ENCODE peak calls at places on chromosome 18, in four cellular contexts. Y is H1, F is HepG2, E is GM12878. G is an unnamed sample.

GRCh38 chr18:74194691-74195090 is 46.4 kb downstream of the TIMM21 start:
- DNase-seq in Y (no peak), F (no peak), E (no peak), G (no peak)

GRCh38 chr18:48364146-48364545 is 45.0 kb downstream of the ZBTB7C start:
- DNase-seq in Y (no peak), F (no peak), E (no peak), G (no peak)

GRCh38 chr18:24051256-24051947 is 36.8 kb downstream of the TTC39C start:
- DNase-seq in Y (no peak), F (peak; percentile 90), E (peak; percentile 27), G (no peak)

GRCh38 chr18:39825485-39825884 is 2129.5 kb upstream of the PIK3C3 start:
- DNase-seq in Y (no peak), F (no peak), E (no peak), G (no peak)

GRCh38 chr18:61935362-61935761 is 42.6 kb upstream of the RNF152 start:
- DNase-seq in Y (no peak), F (no peak), E (no peak), G (no peak)

GRCh38 chr18:79910563-79910962 is 40.9 kb downstream of the SLC66A2 start:
- DNase-seq in Y (no peak), F (no peak), E (no peak), G (no peak)

GRCh38 chr18:47036298-47036874 is 965 bp upstream of the ELOA2 start:
- DNase-seq in Y (no peak), F (peak; percentile 28), E (no peak), G (peak; percentile 28)

GRCh38 chr18:48938827-48939367 is 11.9 kb downstream of the SMAD7 start:
- DNase-seq in Y (no peak), F (no peak), E (no peak), G (no peak)

GRCh38 chr18:56748698-56749268 is 97.6 kb downstream of the WDR7 start:
- DNase-seq in Y (no peak), F (peak; percentile 18), E (no peak), G (peak; percentile 38)

GRCh38 chr18:33128581-33128980 is 311.9 kb downstream of the CCDC178 start:
- DNase-seq in Y (no peak), F (no peak), E (no peak), G (no peak)

DNA sequence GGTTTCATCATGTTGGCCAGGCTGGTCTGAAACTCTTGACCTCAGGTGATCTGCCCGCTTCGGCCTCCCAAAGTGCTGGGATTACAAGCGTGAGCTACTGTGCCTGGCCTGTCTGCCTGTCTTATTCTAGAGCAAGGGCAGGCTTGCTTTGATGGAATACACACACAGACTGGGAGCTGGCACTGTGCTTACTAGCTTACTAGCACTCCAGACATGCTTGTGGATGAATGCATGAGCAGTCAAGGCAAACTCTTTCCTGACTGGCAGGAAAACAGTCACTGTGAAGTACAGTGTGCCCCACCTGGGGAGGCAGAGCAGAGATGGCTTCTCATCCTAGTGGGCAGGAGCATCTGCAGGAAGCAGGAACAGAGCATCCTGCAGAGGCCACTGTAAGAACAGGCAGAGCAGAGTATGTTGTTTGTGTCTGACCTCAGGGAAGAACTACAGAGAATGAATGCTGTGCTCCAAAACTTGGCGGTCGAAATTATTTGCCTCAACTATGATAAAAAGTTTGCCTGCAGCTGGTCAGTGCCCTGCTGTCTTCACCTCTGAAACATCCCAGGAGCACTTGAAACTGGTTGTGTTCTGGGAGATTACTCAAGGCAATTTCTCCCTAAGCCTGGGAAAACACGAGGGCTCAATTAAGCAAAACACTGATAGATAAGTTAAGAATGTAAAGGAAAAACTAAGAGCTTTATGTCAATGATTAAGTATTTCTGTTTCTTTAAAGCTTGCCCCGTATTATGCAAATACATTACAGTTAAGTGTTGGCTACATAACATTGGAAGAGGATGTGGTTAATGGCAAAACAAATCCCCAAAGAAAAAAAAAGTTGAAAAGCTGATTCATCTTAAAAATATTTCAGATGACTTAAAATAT is 102.4 kb downstream of the VAPA start:
- DNase-seq in Y (no peak), F (no peak), E (no peak), G (no peak)
- H3K9ac ChIP-seq in Y (no peak overlapping the region), F (no peak overlapping the region), E (no peak overlapping the region), G (no peak overlapping the region)

GRCh38 chr18:59419386-59419785 is 60.3 kb upstream of the LMAN1 start:
- DNase-seq in Y (no peak), F (no peak), E (no peak), G (no peak)

GRCh38 chr18:59414254-59414653 is 55.2 kb upstream of the LMAN1 start:
- DNase-seq in Y (no peak), F (no peak), E (no peak), G (no peak)

GRCh38 chr18:59420244-59420643 is 61.2 kb upstream of the LMAN1 start:
- DNase-seq in Y (no peak), F (no peak), E (no peak), G (no peak)

DNA sequence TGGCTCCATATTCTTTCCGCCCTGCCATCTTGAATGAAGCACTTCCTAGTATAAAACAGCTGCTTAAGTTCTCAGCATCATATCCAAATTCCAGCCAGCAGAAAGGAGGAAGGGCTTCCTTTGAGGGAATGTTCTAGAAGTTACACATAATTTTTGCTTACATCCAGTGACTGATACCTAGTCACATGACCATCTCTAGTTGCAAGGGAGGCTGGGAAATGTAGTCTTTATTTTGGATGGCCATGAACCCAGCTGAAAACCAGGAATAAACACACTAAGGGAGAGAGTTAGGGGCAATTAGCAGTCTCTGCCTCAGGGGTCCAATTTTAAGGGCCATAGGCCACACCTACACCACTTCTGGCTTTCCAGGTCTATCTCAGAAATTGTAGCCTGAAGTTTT is 57.8 kb upstream of the LMAN1 start:
- DNase-seq in Y (no peak), F (no peak), E (no peak), G (no peak)
- TF ChIP-seq HDAC2 in Y (no peak), F (no peak), E (no peak), G (no peak)

GRCh38 chr18:63159590-63159989 is 160.0 kb downstream of the BCL2 start:
- DNase-seq in Y (no peak), F (no peak), E (peak; percentile 67), G (no peak)
- H3K9ac ChIP-seq in Y (no peak overlapping the region), F (no peak overlapping the region), E (peak overlapping the region; percentile 97), G (no peak overlapping the region)

DNA sequence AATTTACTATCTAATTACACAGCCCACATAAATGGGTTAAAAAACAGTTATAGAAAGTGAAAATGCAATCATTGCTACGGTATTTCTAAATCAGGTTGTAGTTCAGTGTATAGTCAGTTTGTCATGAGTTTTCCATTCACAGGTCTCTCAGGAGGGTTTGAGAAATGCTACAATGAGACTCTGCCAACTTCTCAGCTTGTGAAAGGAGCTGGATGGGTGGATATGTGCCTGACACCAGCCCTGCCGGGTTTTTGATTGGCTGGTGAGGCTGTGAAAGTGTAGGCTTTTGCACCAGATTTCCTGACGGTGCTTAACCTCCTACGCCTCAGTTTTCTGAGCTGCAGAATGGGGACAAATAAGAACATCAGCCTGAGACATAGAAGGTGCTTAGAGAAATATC is 102.6 kb upstream of the SMIM21 start:
- DNase-seq in Y (no peak), F (no peak), E (no peak), G (no peak)
- TF ChIP-seq HDAC2 in Y (no peak), F (no peak), E (no peak), G (no peak)

GRCh38 chr18:58570360-58571064 is 58.4 kb downstream of the ALPK2 start:
- DNase-seq in Y (no peak), F (no peak), E (no peak), G (no peak)

GRCh38 chr18:58562999-58563667 is 65.8 kb downstream of the ALPK2 start:
- DNase-seq in Y (no peak), F (no peak), E (peak; percentile 84), G (no peak)

GRCh38 chr18:58569490-58569911 is 59.4 kb downstream of the ALPK2 start:
- DNase-seq in Y (no peak), F (peak; percentile 35), E (no peak), G (no peak)

GRCh38 chr18:58565021-58565420 is 63.9 kb downstream of the ALPK2 start:
- DNase-seq in Y (no peak), F (no peak), E (peak; percentile 74), G (no peak)

GRCh38 chr18:58567453-58568196 is 61.3 kb downstream of the ALPK2 start:
- DNase-seq in Y (no peak), F (peak; percentile 5), E (no peak), G (no peak)
- H3K9ac ChIP-seq in Y (no peak overlapping the region), F (no peak overlapping the region), E (no peak overlapping the region), G (no peak overlapping the region)

DNA sequence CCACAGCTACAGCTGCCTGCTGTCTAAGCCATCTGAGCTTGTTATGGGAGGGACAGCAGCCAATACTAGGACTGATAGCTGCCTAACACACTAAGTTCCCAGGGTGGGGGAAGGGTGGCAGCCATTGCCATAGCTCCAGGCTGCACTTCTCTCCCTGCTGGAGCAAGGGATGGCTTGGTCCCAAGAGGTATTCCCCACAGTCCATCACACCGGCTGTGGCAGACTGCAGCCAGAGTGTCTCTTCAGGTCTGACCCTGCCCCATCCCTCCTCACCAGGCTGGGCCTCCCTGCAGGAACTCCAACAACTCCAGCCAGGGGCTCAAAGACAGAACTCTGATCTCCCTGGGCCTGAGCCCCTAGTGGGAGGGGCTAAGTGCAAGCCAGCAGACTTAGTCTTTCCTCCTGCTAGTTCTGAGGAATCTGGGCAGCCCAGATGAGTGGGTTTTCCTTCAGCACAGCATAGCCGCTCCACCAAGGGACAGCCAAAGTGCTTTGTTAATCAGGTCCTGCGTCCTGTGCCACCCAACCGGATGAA is 632.1 kb downstream of the SOCS6 start:
- DNase-seq in Y (no peak), F (no peak), E (no peak), G (no peak)
- TF ChIP-seq HDAC2 in Y (no peak), F (no peak), E (no peak), G (no peak)

GRCh38 chr18:27717250-27717649 is 459.7 kb downstream of the CDH2 start:
- DNase-seq in Y (no peak), F (no peak), E (no peak), G (no peak)

GRCh38 chr18:27717816-27718215 is 459.1 kb downstream of the CDH2 start:
- DNase-seq in Y (no peak), F (no peak), E (no peak), G (no peak)

GRCh38 chr18:27728659-27729058 is 448.3 kb downstream of the CDH2 start:
- DNase-seq in Y (no peak), F (no peak), E (no peak), G (no peak)

DNA sequence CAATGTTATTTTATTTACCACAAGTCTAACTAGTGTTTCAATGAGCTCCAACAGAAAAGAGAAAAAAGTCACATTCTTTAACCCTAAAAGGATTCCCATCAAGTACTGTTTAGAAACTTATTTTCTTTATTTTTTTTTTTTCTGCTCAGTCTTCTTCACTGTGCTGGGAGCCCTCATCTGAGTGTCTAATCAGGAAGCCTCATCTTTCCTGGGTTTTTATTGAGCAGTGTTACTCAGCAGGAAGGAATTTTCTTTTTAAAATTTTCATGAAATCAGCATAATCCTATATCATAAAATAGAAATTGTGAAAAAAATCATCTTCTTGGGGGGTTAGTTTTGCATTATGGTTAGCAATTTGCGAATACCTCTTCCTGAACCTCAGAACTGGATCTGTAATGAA is 453.8 kb downstream of the CDH2 start:
- DNase-seq in Y (no peak), F (no peak), E (no peak), G (no peak)
- H3K9ac ChIP-seq in Y (no peak overlapping the region), F (no peak overlapping the region), E (no peak overlapping the region), G (no peak overlapping the region)

G was measured in K562.